ENCODE peak calls at places on chromosomes 13 and 19, in four cellular contexts. N is thyroid gland, I is nephron progenitor cell, U is midbrain. E is an unnamed sample.

GRCh38 chr19:55161571-55162322 is 4.2 kb upstream of the TNNI3 start:
- DNase-seq in N (no peak), U (no peak), I (no peak), E (no peak)

GRCh38 chr13:98368019-98368418 is 190.9 kb upstream of the RNF113B start:
- DNase-seq in N (no peak), I (no peak), U (no peak), E (no peak)

GRCh38 chr19:5960005-5961001 is 17.6 kb downstream of the RANBP3 start:
- DNase-seq in U (no peak), I (no peak), N (peak), E (no peak)

GRCh38 chr19:49200238-49200862 is 42.8 kb downstream of the TRPM4 start:
- DNase-seq in I (peak), U (no peak), N (no peak), E (no peak)

GRCh38 chr19:11577451-11578341 is at the start of gene ACP5:
- DNase-seq in U (no peak), N (no peak), I (no peak), E (no peak)

GRCh38 chr13:111241862-111242261 is 78.6 kb upstream of the TEX29 start:
- DNase-seq in I (no peak), U (peak), N (no peak), E (no peak)

GRCh38 chr13:41182231-41182630 is 12.1 kb downstream of the KBTBD7 start:
- DNase-seq in I (no peak), N (no peak), U (no peak), E (no peak)

GRCh38 chr19:58395979-58396627 is 647 bp downstream of the RNF225 start:
- DNase-seq in U (no peak), N (peak), I (no peak), E (no peak)

GRCh38 chr13:25494708-25495411 is 123.1 kb downstream of the ATP8A2 start:
- DNase-seq in N (no peak), I (no peak), U (no peak), E (no peak)

GRCh38 chr19:15532779-15533521 is 24.6 kb downstream of the CYP4F22 start:
- DNase-seq in U (no peak), I (no peak), N (no peak), E (no peak)

GRCh38 chr13:29578300-29579048 is 17.0 kb downstream of the SLC7A1 start:
- DNase-seq in I (no peak), U (no peak), N (no peak), E (no peak)

GRCh38 chr19:10766049-10766623 is 48.3 kb downstream of the DNM2 start:
- DNase-seq in U (no peak), N (peak), I (no peak), E (no peak)

GRCh38 chr13:113935081-113935511 is 38.8 kb downstream of the C13orf46 start:
- DNase-seq in N (no peak), U (no peak), I (peak), E (no peak)

GRCh38 chr19:41619018-41619571 is 7.8 kb downstream of the CEACAM4 start:
- DNase-seq in U (no peak), I (no peak), N (no peak), E (no peak)

GRCh38 chr19:49447485-49448431 is 3.9 kb downstream of the PIH1D1 start:
- DNase-seq in U (no peak), I (peak), N (no peak), E (no peak)

GRCh38 chr13:49649244-49649962 is 21.1 kb downstream of the ARL11 start:
- DNase-seq in I (no peak), U (no peak), N (no peak), E (no peak)

GRCh38 chr19:33804021-33804799 is 7.5 kb downstream of the KCTD15 start:
- DNase-seq in N (peak), U (peak), I (no peak), E (peak)

GRCh38 chr13:90403330-90404082 is 944.0 kb upstream of the MIR17HG start:
- DNase-seq in U (no peak), I (no peak), N (no peak), E (no peak)

GRCh38 chr19:17246681-17247425 is 1.1 kb upstream of the NR2F6 start:
- DNase-seq in I (peak), U (peak), N (peak), E (no peak)

GRCh38 chr19:46616631-46617322 is 8.1 kb downstream of the PTGIR start:
- DNase-seq in N (peak), U (no peak), I (peak), E (peak)

GRCh38 chr19:18590273-18591272 is 2.0 kb downstream of the REX1BD start:
- DNase-seq in U (peak), I (peak), N (no peak), E (no peak)

GRCh38 chr19:53982056-53982455 is 9.4 kb upstream of the CACNG6 start:
- DNase-seq in N (no peak), U (no peak), I (peak), E (no peak)

GRCh38 chr13:73656863-73657262 is 477.3 kb downstream of the KLF12 start:
- DNase-seq in U (no peak), N (no peak), I (no peak), E (no peak)

GRCh38 chr13:64688893-64689677 is 2541.1 kb downstream of the PCDH9 start:
- DNase-seq in N (no peak), U (no peak), I (no peak), E (no peak)

GRCh38 chr19:8473652-8474476 is 28.6 kb downstream of the PRAM1 start:
- DNase-seq in U (peak), I (no peak), N (no peak), E (no peak)

GRCh38 chr13:98370806-98371553 is 193.9 kb upstream of the RNF113B start:
- DNase-seq in N (peak), U (no peak), I (no peak), E (peak)

GRCh38 chr19:47104678-47105077 is 8.9 kb downstream of the ZC3H4 start:
- DNase-seq in I (no peak), U (no peak), N (no peak), E (no peak)

GRCh38 chr13:80717834-80718233 is 376.9 kb upstream of the SPRY2 start:
- DNase-seq in U (no peak), N (no peak), I (no peak), E (no peak)

GRCh38 chr19:48372904-48373303 is 8.7 kb downstream of the SYNGR4 start:
- DNase-seq in N (peak), U (no peak), I (no peak), E (peak)

GRCh38 chr13:35512271-35512920 is 35.9 kb upstream of the MAB21L1 start:
- DNase-seq in U (no peak), N (no peak), I (no peak), E (no peak)

GRCh38 chr13:50437252-50437651 is 406.2 kb downstream of the DLEU7 start:
- DNase-seq in I (no peak), U (no peak), N (no peak), E (no peak)

GRCh38 chr19:51727349-51727880 is 3.6 kb upstream of the HAS1 start:
- DNase-seq in U (no peak), I (no peak), N (no peak), E (no peak)

GRCh38 chr13:112213467-112214245 is 146.7 kb downstream of the SOX1 start:
- DNase-seq in I (no peak), N (no peak), U (no peak), E (no peak)

GRCh38 chr19:4380254-4380727 is 20.1 kb downstream of the SH3GL1 start:
- DNase-seq in N (peak), I (no peak), U (no peak), E (no peak)